ENCODE peak calls at places on chromosomes 2 and 18, in ten cellular contexts. V, T, W, A, Q, B, C, Y, H and G are unnamed samples.

GRCh38 chr18:63322908-63323634 is 3.5 kb upstream of the BCL2 start:
- DNase-seq in Y (peak), B (peak), A (peak), C (peak), H (peak), V (peak), W (no peak), T (peak), Q (peak), G (peak)

GRCh38 chr2:767440-767839 is 90.2 kb upstream of the TMEM18 start:
- DNase-seq in V (no peak), B (peak), T (no peak), A (no peak), Q (no peak), Y (no peak), H (peak), W (no peak), C (no peak), G (no peak)

GRCh38 chr2:143981428-143981827 is 538.5 kb downstream of the ZEB2 start:
- DNase-seq in V (no peak), H (no peak), B (no peak), C (no peak), Q (no peak), Y (no peak), W (no peak), T (no peak), A (no peak), G (no peak)

GRCh38 chr18:58993260-58993659 is 128.6 kb downstream of the ZNF532 start:
- DNase-seq in V (peak), Q (no peak), B (no peak), A (no peak), Y (no peak), C (no peak), T (no peak), H (peak), W (no peak), G (no peak)

GRCh38 chr2:123380536-123380935 is 644.6 kb upstream of the CNTNAP5 start:
- DNase-seq in A (no peak), W (no peak), Q (no peak), Y (no peak), H (no peak), B (no peak), C (no peak), V (no peak), T (no peak), G (no peak)

GRCh38 chr2:160220545-160221009 is 20.5 kb upstream of the ITGB6 start:
- DNase-seq in Y (no peak), Q (no peak), B (no peak), W (no peak), A (no peak), H (no peak), C (no peak), V (no peak), T (no peak), G (no peak)

GRCh38 chr2:168552450-168552856 is 96.4 kb downstream of the CERS6 start:
- DNase-seq in V (no peak), C (no peak), Q (no peak), T (no peak), B (no peak), Y (peak), H (no peak), A (no peak), W (peak), G (no peak)

GRCh38 chr2:71226391-71226964 is 425 bp downstream of the PAIP2B start:
- DNase-seq in B (peak), T (peak), Y (peak), V (peak), W (peak), C (peak), Q (peak), H (no peak), A (peak), G (peak)

GRCh38 chr2:40700211-40700954 is 248.5 kb upstream of the SLC8A1 start:
- DNase-seq in W (no peak), B (no peak), H (no peak), C (no peak), V (no peak), Q (no peak), Y (no peak), A (peak), T (no peak), G (no peak)

GRCh38 chr2:239047861-239048260 is 200.0 kb downstream of the TWIST2 start:
- DNase-seq in Y (no peak), H (no peak), Q (no peak), V (no peak), B (no peak), C (no peak), W (no peak), T (no peak), A (no peak), G (no peak)

GRCh38 chr2:151523825-151524224 is 114.1 kb downstream of the RIF1 start:
- DNase-seq in W (no peak), V (peak), C (no peak), Q (no peak), Y (no peak), H (no peak), B (no peak), T (no peak), A (no peak), G (no peak)

GRCh38 chr2:222548997-222549396 is 106.9 kb downstream of the FARSB start:
- DNase-seq in Y (no peak), C (peak), V (no peak), A (no peak), T (no peak), W (no peak), Q (no peak), H (peak), B (no peak), G (no peak)

GRCh38 chr18:80088823-80089222 is 20.2 kb upstream of the ADNP2 start:
- DNase-seq in V (no peak), H (no peak), Y (no peak), C (no peak), B (no peak), A (no peak), Q (no peak), T (no peak), W (no peak), G (no peak)

GRCh38 chr2:237235383-237236095 is 149.8 kb downstream of the COPS8 start:
- DNase-seq in H (peak), T (peak), Q (no peak), C (no peak), A (no peak), V (peak), Y (no peak), B (peak), W (no peak), G (no peak)